ENCODE peak calls at places on chromosome 15, in nine cellular contexts. One of them, this sample, is unnamed.

GRCh38 chr15:69524850-69525249 is 72.2 kb downstream of the RPLP1 start:
- DNase-seq in NCI-H2081: no peak
- DNase-seq in skeletal muscle cell: no peak
- DNase-seq in H54: no peak
- DNase-seq in GM20000: no peak
- DNase-seq in A549: no peak
- DNase-seq in stimulated activated CD4-positive, alpha-beta T cell treated with anti-CD3 and anti-CD28 coated beads, Interleukin-1b, Interleukin-23, amount 100 ng/mL, for 1 hour: no peak
- DNase-seq in COR-L47: no peak
- DNase-seq in stomach: no peak
- DNase-seq in this sample: no peak

GRCh38 chr15:69637818-69638217 is 185.2 kb downstream of the RPLP1 start:
- DNase-seq in H54: no peak
- DNase-seq in stomach: no peak
- DNase-seq in GM20000: no peak
- DNase-seq in COR-L47: no peak
- DNase-seq in NCI-H2081: no peak
- DNase-seq in skeletal muscle cell: no peak
- DNase-seq in stimulated activated CD4-positive, alpha-beta T cell treated with anti-CD3 and anti-CD28 coated beads, Interleukin-1b, Interleukin-23, amount 100 ng/mL, for 1 hour: no peak
- DNase-seq in A549: no peak
- DNase-seq in this sample: no peak

GRCh38 chr15:91853501-91853967 is at the start of gene SLCO3A1:
- DNase-seq in stimulated activated CD4-positive, alpha-beta T cell treated with anti-CD3 and anti-CD28 coated beads, Interleukin-1b, Interleukin-23, amount 100 ng/mL, for 1 hour: peak
- DNase-seq in GM20000: no peak
- DNase-seq in NCI-H2081: peak
- DNase-seq in stomach: peak
- DNase-seq in COR-L47: peak
- DNase-seq in skeletal muscle cell: no peak
- DNase-seq in H54: peak
- DNase-seq in A549: peak
- DNase-seq in this sample: peak

GRCh38 chr15:101019351-101019750 is 100.2 kb downstream of the LRRK1 start:
- DNase-seq in GM20000: no peak
- DNase-seq in stimulated activated CD4-positive, alpha-beta T cell treated with anti-CD3 and anti-CD28 coated beads, Interleukin-1b, Interleukin-23, amount 100 ng/mL, for 1 hour: no peak
- DNase-seq in stomach: no peak
- DNase-seq in A549: no peak
- DNase-seq in NCI-H2081: no peak
- DNase-seq in COR-L47: no peak
- DNase-seq in H54: no peak
- DNase-seq in skeletal muscle cell: no peak
- DNase-seq in this sample: no peak

GRCh38 chr15:74315626-74316025 is 51.8 kb downstream of the CYP11A1 start:
- DNase-seq in GM20000: peak
- DNase-seq in NCI-H2081: no peak
- DNase-seq in COR-L47: no peak
- DNase-seq in H54: no peak
- DNase-seq in stomach: no peak
- DNase-seq in skeletal muscle cell: no peak
- DNase-seq in stimulated activated CD4-positive, alpha-beta T cell treated with anti-CD3 and anti-CD28 coated beads, Interleukin-1b, Interleukin-23, amount 100 ng/mL, for 1 hour: no peak
- DNase-seq in A549: no peak
- DNase-seq in this sample: no peak

GRCh38 chr15:90836296-90836871 is 32.0 kb upstream of the FURIN start:
- DNase-seq in A549: peak
- DNase-seq in GM20000: no peak
- DNase-seq in NCI-H2081: no peak
- DNase-seq in COR-L47: no peak
- DNase-seq in skeletal muscle cell: peak
- DNase-seq in stimulated activated CD4-positive, alpha-beta T cell treated with anti-CD3 and anti-CD28 coated beads, Interleukin-1b, Interleukin-23, amount 100 ng/mL, for 1 hour: no peak
- DNase-seq in H54: no peak
- DNase-seq in stomach: no peak
- DNase-seq in this sample: no peak

GRCh38 chr15:59227021-59227420 is 20.4 kb downstream of the LDHAL6B start:
- DNase-seq in H54: no peak
- DNase-seq in stimulated activated CD4-positive, alpha-beta T cell treated with anti-CD3 and anti-CD28 coated beads, Interleukin-1b, Interleukin-23, amount 100 ng/mL, for 1 hour: no peak
- DNase-seq in skeletal muscle cell: no peak
- DNase-seq in stomach: no peak
- DNase-seq in NCI-H2081: no peak
- DNase-seq in GM20000: no peak
- DNase-seq in COR-L47: no peak
- DNase-seq in A549: no peak
- DNase-seq in this sample: no peak

GRCh38 chr15:97410907-97411575 is 549.5 kb upstream of the ARRDC4 start:
- DNase-seq in NCI-H2081: peak
- DNase-seq in stomach: no peak
- DNase-seq in COR-L47: peak
- DNase-seq in stimulated activated CD4-positive, alpha-beta T cell treated with anti-CD3 and anti-CD28 coated beads, Interleukin-1b, Interleukin-23, amount 100 ng/mL, for 1 hour: no peak
- DNase-seq in skeletal muscle cell: no peak
- DNase-seq in A549: no peak
- DNase-seq in H54: no peak
- DNase-seq in GM20000: no peak
- DNase-seq in this sample: no peak

GRCh38 chr15:41482478-41482877 is 11.2 kb upstream of the ITPKA start:
- DNase-seq in A549: no peak
- DNase-seq in GM20000: no peak
- DNase-seq in COR-L47: no peak
- DNase-seq in NCI-H2081: no peak
- DNase-seq in skeletal muscle cell: no peak
- DNase-seq in H54: no peak
- DNase-seq in stimulated activated CD4-positive, alpha-beta T cell treated with anti-CD3 and anti-CD28 coated beads, Interleukin-1b, Interleukin-23, amount 100 ng/mL, for 1 hour: no peak
- DNase-seq in stomach: no peak
- DNase-seq in this sample: no peak

GRCh38 chr15:101049856-101050646 is 130.9 kb downstream of the LRRK1 start:
- DNase-seq in GM20000: no peak
- DNase-seq in H54: no peak
- DNase-seq in COR-L47: no peak
- DNase-seq in stimulated activated CD4-positive, alpha-beta T cell treated with anti-CD3 and anti-CD28 coated beads, Interleukin-1b, Interleukin-23, amount 100 ng/mL, for 1 hour: no peak
- DNase-seq in NCI-H2081: no peak
- DNase-seq in stomach: peak
- DNase-seq in skeletal muscle cell: no peak
- DNase-seq in A549: no peak
- DNase-seq in this sample: no peak

GRCh38 chr15:45399381-45400212 is 21.3 kb upstream of the GATM start:
- DNase-seq in H54: no peak
- DNase-seq in NCI-H2081: peak
- DNase-seq in stomach: no peak
- DNase-seq in COR-L47: peak
- DNase-seq in A549: peak
- DNase-seq in stimulated activated CD4-positive, alpha-beta T cell treated with anti-CD3 and anti-CD28 coated beads, Interleukin-1b, Interleukin-23, amount 100 ng/mL, for 1 hour: no peak
- DNase-seq in skeletal muscle cell: no peak
- DNase-seq in GM20000: peak
- DNase-seq in this sample: no peak

GRCh38 chr15:78233496-78233895 is 869 bp downstream of the ACSBG1 start:
- DNase-seq in stimulated activated CD4-positive, alpha-beta T cell treated with anti-CD3 and anti-CD28 coated beads, Interleukin-1b, Interleukin-23, amount 100 ng/mL, for 1 hour: no peak
- DNase-seq in stomach: no peak
- DNase-seq in H54: no peak
- DNase-seq in A549: no peak
- DNase-seq in NCI-H2081: no peak
- DNase-seq in skeletal muscle cell: no peak
- DNase-seq in COR-L47: no peak
- DNase-seq in GM20000: no peak
- DNase-seq in this sample: no peak

GRCh38 chr15:64596701-64597468 is 136.5 kb downstream of the ZNF609 start:
- DNase-seq in COR-L47: peak
- DNase-seq in stimulated activated CD4-positive, alpha-beta T cell treated with anti-CD3 and anti-CD28 coated beads, Interleukin-1b, Interleukin-23, amount 100 ng/mL, for 1 hour: no peak
- DNase-seq in H54: no peak
- DNase-seq in NCI-H2081: peak
- DNase-seq in stomach: no peak
- DNase-seq in skeletal muscle cell: peak
- DNase-seq in GM20000: no peak
- DNase-seq in A549: peak
- DNase-seq in this sample: peak

GRCh38 chr15:74907277-74907870 is 723 bp upstream of the FAM219B start:
- DNase-seq in skeletal muscle cell: no peak
- DNase-seq in COR-L47: no peak
- DNase-seq in stimulated activated CD4-positive, alpha-beta T cell treated with anti-CD3 and anti-CD28 coated beads, Interleukin-1b, Interleukin-23, amount 100 ng/mL, for 1 hour: no peak
- DNase-seq in GM20000: no peak
- DNase-seq in H54: no peak
- DNase-seq in stomach: no peak
- DNase-seq in A549: no peak
- DNase-seq in NCI-H2081: no peak
- DNase-seq in this sample: no peak

GRCh38 chr15:23118208-23118607 is 18.4 kb downstream of the GOLGA6L1 start:
- DNase-seq in NCI-H2081: no peak
- DNase-seq in stimulated activated CD4-positive, alpha-beta T cell treated with anti-CD3 and anti-CD28 coated beads, Interleukin-1b, Interleukin-23, amount 100 ng/mL, for 1 hour: no peak
- DNase-seq in H54: no peak
- DNase-seq in GM20000: no peak
- DNase-seq in COR-L47: no peak
- DNase-seq in A549: no peak
- DNase-seq in skeletal muscle cell: no peak
- DNase-seq in stomach: no peak
- DNase-seq in this sample: no peak

GRCh38 chr15:81256916-81257315 is 60.2 kb downstream of the IL16 start:
- DNase-seq in A549: peak
- DNase-seq in stomach: no peak
- DNase-seq in GM20000: no peak
- DNase-seq in stimulated activated CD4-positive, alpha-beta T cell treated with anti-CD3 and anti-CD28 coated beads, Interleukin-1b, Interleukin-23, amount 100 ng/mL, for 1 hour: no peak
- DNase-seq in NCI-H2081: no peak
- DNase-seq in COR-L47: no peak
- DNase-seq in H54: no peak
- DNase-seq in skeletal muscle cell: no peak
- DNase-seq in this sample: peak

GRCh38 chr15:44729394-44729913 is 6.9 kb upstream of the TRIM69 start:
- DNase-seq in stomach: peak
- DNase-seq in COR-L47: peak
- DNase-seq in skeletal muscle cell: no peak
- DNase-seq in H54: no peak
- DNase-seq in GM20000: no peak
- DNase-seq in A549: no peak
- DNase-seq in stimulated activated CD4-positive, alpha-beta T cell treated with anti-CD3 and anti-CD28 coated beads, Interleukin-1b, Interleukin-23, amount 100 ng/mL, for 1 hour: no peak
- DNase-seq in NCI-H2081: peak
- DNase-seq in this sample: peak

GRCh38 chr15:39783244-39783820 is 691 bp upstream of the FSIP1 start:
- DNase-seq in H54: no peak
- DNase-seq in NCI-H2081: no peak
- DNase-seq in stimulated activated CD4-positive, alpha-beta T cell treated with anti-CD3 and anti-CD28 coated beads, Interleukin-1b, Interleukin-23, amount 100 ng/mL, for 1 hour: no peak
- DNase-seq in stomach: no peak
- DNase-seq in COR-L47: no peak
- DNase-seq in A549: no peak
- DNase-seq in skeletal muscle cell: no peak
- DNase-seq in GM20000: no peak
- DNase-seq in this sample: peak

GRCh38 chr15:95119041-95119440 is 887.7 kb downstream of the MCTP2 start:
- DNase-seq in COR-L47: no peak
- DNase-seq in stomach: no peak
- DNase-seq in stimulated activated CD4-positive, alpha-beta T cell treated with anti-CD3 and anti-CD28 coated beads, Interleukin-1b, Interleukin-23, amount 100 ng/mL, for 1 hour: no peak
- DNase-seq in skeletal muscle cell: no peak
- DNase-seq in GM20000: no peak
- DNase-seq in H54: no peak
- DNase-seq in A549: no peak
- DNase-seq in NCI-H2081: no peak
- DNase-seq in this sample: no peak

GRCh38 chr15:58771621-58772235 is 626 bp downstream of the MINDY2 start:
- DNase-seq in skeletal muscle cell: no peak
- DNase-seq in H54: peak
- DNase-seq in GM20000: peak
- DNase-seq in stimulated activated CD4-positive, alpha-beta T cell treated with anti-CD3 and anti-CD28 coated beads, Interleukin-1b, Interleukin-23, amount 100 ng/mL, for 1 hour: no peak
- DNase-seq in stomach: peak
- DNase-seq in NCI-H2081: no peak
- DNase-seq in A549: peak
- DNase-seq in COR-L47: peak
- DNase-seq in this sample: peak

GRCh38 chr15:92617197-92618037 is 38.2 kb downstream of the FAM174B start:
- DNase-seq in COR-L47: peak
- DNase-seq in stomach: peak
- DNase-seq in stimulated activated CD4-positive, alpha-beta T cell treated with anti-CD3 and anti-CD28 coated beads, Interleukin-1b, Interleukin-23, amount 100 ng/mL, for 1 hour: no peak
- DNase-seq in skeletal muscle cell: peak
- DNase-seq in GM20000: no peak
- DNase-seq in NCI-H2081: peak
- DNase-seq in A549: peak
- DNase-seq in H54: no peak
- DNase-seq in this sample: peak

GRCh38 chr15:57861805-57862586 is 155.5 kb downstream of the POLR2M start:
- DNase-seq in stomach: no peak
- DNase-seq in A549: no peak
- DNase-seq in skeletal muscle cell: peak
- DNase-seq in H54: peak
- DNase-seq in GM20000: no peak
- DNase-seq in stimulated activated CD4-positive, alpha-beta T cell treated with anti-CD3 and anti-CD28 coated beads, Interleukin-1b, Interleukin-23, amount 100 ng/mL, for 1 hour: no peak
- DNase-seq in COR-L47: no peak
- DNase-seq in NCI-H2081: no peak
- DNase-seq in this sample: no peak

This sample was measured in NCI-H146.